ENCODE peak calls at places on chromosomes 2 and 18, in six cellular contexts. One of them, this sample, is unnamed.

GRCh38 chr2:221304916-221305315 is 267.2 kb downstream of the EPHA4 start:
- DNase-seq in epithelial cell of esophagus: peak
- DNase-seq in cardiac fibroblast: no peak
- DNase-seq in coronary artery: no peak
- DNase-seq in AG04449: no peak
- DNase-seq in fibroblast of pulmonary artery: no peak
- DNase-seq in this sample: no peak

GRCh38 chr2:203830294-203831055 is 37.1 kb upstream of the CTLA4 start:
- DNase-seq in epithelial cell of esophagus: no peak
- DNase-seq in cardiac fibroblast: no peak
- DNase-seq in coronary artery: no peak
- DNase-seq in AG04449: no peak
- DNase-seq in fibroblast of pulmonary artery: no peak
- DNase-seq in this sample: no peak

GRCh38 chr2:18061717-18062116 is 183.2 kb downstream of the KCNS3 start:
- DNase-seq in epithelial cell of esophagus: no peak
- DNase-seq in cardiac fibroblast: no peak
- DNase-seq in coronary artery: no peak
- DNase-seq in AG04449: no peak
- DNase-seq in fibroblast of pulmonary artery: no peak
- DNase-seq in this sample: no peak

GRCh38 chr18:29418136-29418535 is 1241.2 kb upstream of the CDH2 start:
- DNase-seq in epithelial cell of esophagus: peak
- DNase-seq in cardiac fibroblast: peak
- DNase-seq in coronary artery: no peak
- DNase-seq in AG04449: peak
- DNase-seq in fibroblast of pulmonary artery: peak
- DNase-seq in this sample: peak

GRCh38 chr2:126317797-126318431 is 338.0 kb upstream of the GYPC start:
- DNase-seq in epithelial cell of esophagus: no peak
- DNase-seq in cardiac fibroblast: no peak
- DNase-seq in coronary artery: no peak
- DNase-seq in AG04449: no peak
- DNase-seq in fibroblast of pulmonary artery: peak
- DNase-seq in this sample: peak

GRCh38 chr2:32235315-32235714 is 29.4 kb downstream of the NLRC4 start:
- DNase-seq in epithelial cell of esophagus: peak
- DNase-seq in cardiac fibroblast: no peak
- DNase-seq in coronary artery: no peak
- DNase-seq in AG04449: no peak
- DNase-seq in fibroblast of pulmonary artery: peak
- DNase-seq in this sample: no peak

GRCh38 chr2:199477277-199477834 is 19.6 kb upstream of the SATB2 start:
- DNase-seq in epithelial cell of esophagus: no peak
- DNase-seq in cardiac fibroblast: no peak
- DNase-seq in coronary artery: no peak
- DNase-seq in AG04449: no peak
- DNase-seq in fibroblast of pulmonary artery: no peak
- DNase-seq in this sample: no peak

GRCh38 chr18:10973579-10974260 is 175.6 kb downstream of the PIEZO2 start:
- DNase-seq in epithelial cell of esophagus: no peak
- DNase-seq in cardiac fibroblast: peak
- DNase-seq in coronary artery: no peak
- DNase-seq in AG04449: no peak
- DNase-seq in fibroblast of pulmonary artery: peak
- DNase-seq in this sample: peak

GRCh38 chr2:112301171-112301584 is 25.8 kb downstream of the ZC3H6 start:
- DNase-seq in epithelial cell of esophagus: no peak
- DNase-seq in cardiac fibroblast: peak
- DNase-seq in coronary artery: no peak
- DNase-seq in AG04449: no peak
- DNase-seq in fibroblast of pulmonary artery: peak
- DNase-seq in this sample: peak

GRCh38 chr2:9187620-9188214 is 18.9 kb upstream of the ASAP2 start:
- DNase-seq in epithelial cell of esophagus: no peak
- DNase-seq in cardiac fibroblast: peak
- DNase-seq in coronary artery: peak
- DNase-seq in AG04449: no peak
- DNase-seq in fibroblast of pulmonary artery: peak
- DNase-seq in this sample: no peak

GRCh38 chr2:60775048-60775639 is 19.1 kb downstream of the PAPOLG start:
- DNase-seq in epithelial cell of esophagus: no peak
- DNase-seq in cardiac fibroblast: no peak
- DNase-seq in coronary artery: no peak
- DNase-seq in AG04449: no peak
- DNase-seq in fibroblast of pulmonary artery: no peak
- DNase-seq in this sample: no peak

GRCh38 chr2:234679766-234680687 is 183.1 kb upstream of the ARL4C start:
- DNase-seq in epithelial cell of esophagus: peak
- DNase-seq in cardiac fibroblast: peak
- DNase-seq in coronary artery: no peak
- DNase-seq in AG04449: peak
- DNase-seq in fibroblast of pulmonary artery: peak
- DNase-seq in this sample: peak

GRCh38 chr2:159882069-159882468 is 84.1 kb upstream of the CD302 start:
- DNase-seq in epithelial cell of esophagus: no peak
- DNase-seq in cardiac fibroblast: no peak
- DNase-seq in coronary artery: no peak
- DNase-seq in AG04449: no peak
- DNase-seq in fibroblast of pulmonary artery: no peak
- DNase-seq in this sample: no peak

DNA sequence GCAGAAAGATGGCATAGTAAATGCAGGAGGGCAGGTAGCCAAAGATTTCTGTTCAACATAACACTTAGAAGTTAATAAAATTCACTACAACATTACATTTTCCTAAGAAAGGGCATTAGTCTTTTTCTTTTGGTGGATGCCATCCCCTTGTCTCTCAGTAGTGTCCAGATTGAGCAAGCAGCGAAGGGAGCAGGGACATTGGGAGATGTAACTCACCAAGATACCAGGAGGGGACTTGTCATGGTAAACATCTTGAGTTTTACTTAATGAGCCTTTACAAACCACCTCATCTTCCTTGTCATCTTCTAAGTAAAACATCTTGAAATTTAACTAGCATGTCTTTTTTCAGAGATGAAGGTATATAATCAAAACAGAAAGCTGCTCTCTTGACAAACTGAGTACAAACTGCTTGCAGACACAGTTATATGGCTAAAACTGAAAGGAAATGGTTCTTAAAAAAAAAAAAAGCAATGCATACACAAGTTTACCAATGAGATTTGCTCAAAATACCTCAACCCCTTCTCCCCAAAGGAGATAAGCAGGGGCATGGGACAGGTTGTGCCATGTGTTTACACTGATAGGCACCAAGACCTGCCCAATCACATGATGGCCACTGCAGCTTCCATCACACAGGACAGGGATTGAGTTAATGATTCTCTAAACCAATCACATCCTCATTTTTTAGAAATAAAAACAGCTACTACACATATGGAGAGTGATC is 30.3 kb downstream of the LPIN2 start:
- DNase-seq in epithelial cell of esophagus: no peak
- DNase-seq in cardiac fibroblast: peak
- DNase-seq in coronary artery: no peak
- DNase-seq in AG04449: no peak
- DNase-seq in fibroblast of pulmonary artery: no peak
- DNase-seq in this sample: no peak
- H3K4me3 ChIP-seq in epithelial cell of esophagus: no peak
- H3K4me3 ChIP-seq in cardiac fibroblast: no peak
- H3K4me3 ChIP-seq in coronary artery: no peak
- H3K4me3 ChIP-seq in AG04449: no peak
- H3K4me3 ChIP-seq in fibroblast of pulmonary artery: no peak
- H3K4me3 ChIP-seq in this sample: no peak

GRCh38 chr2:45248214-45248613 is 239.0 kb upstream of the SIX2 start:
- DNase-seq in epithelial cell of esophagus: no peak
- DNase-seq in cardiac fibroblast: no peak
- DNase-seq in coronary artery: no peak
- DNase-seq in AG04449: no peak
- DNase-seq in fibroblast of pulmonary artery: no peak
- DNase-seq in this sample: no peak
- TF ChIP-seq CTCF in epithelial cell of esophagus: no peak
- TF ChIP-seq CTCF in cardiac fibroblast: no peak
- TF ChIP-seq CTCF in coronary artery: no peak
- TF ChIP-seq CTCF in AG04449: no peak
- TF ChIP-seq CTCF in fibroblast of pulmonary artery: no peak
- TF ChIP-seq CTCF in this sample: no peak

GRCh38 chr18:13606589-13607254 is 119.6 kb downstream of the FAM210A start:
- DNase-seq in epithelial cell of esophagus: no peak
- DNase-seq in cardiac fibroblast: no peak
- DNase-seq in coronary artery: no peak
- DNase-seq in AG04449: no peak
- DNase-seq in fibroblast of pulmonary artery: no peak
- DNase-seq in this sample: peak

GRCh38 chr18:13611616-13612110 is 114.7 kb downstream of the FAM210A start:
- DNase-seq in epithelial cell of esophagus: peak
- DNase-seq in cardiac fibroblast: peak
- DNase-seq in coronary artery: no peak
- DNase-seq in AG04449: no peak
- DNase-seq in fibroblast of pulmonary artery: peak
- DNase-seq in this sample: peak

GRCh38 chr18:13610517-13610916 is 115.8 kb downstream of the FAM210A start:
- DNase-seq in epithelial cell of esophagus: no peak
- DNase-seq in cardiac fibroblast: peak
- DNase-seq in coronary artery: no peak
- DNase-seq in AG04449: no peak
- DNase-seq in fibroblast of pulmonary artery: no peak
- DNase-seq in this sample: no peak

GRCh38 chr18:13611058-13611615 is 115.2 kb downstream of the FAM210A start:
- DNase-seq in epithelial cell of esophagus: no peak
- DNase-seq in cardiac fibroblast: peak
- DNase-seq in coronary artery: peak
- DNase-seq in AG04449: no peak
- DNase-seq in fibroblast of pulmonary artery: peak
- DNase-seq in this sample: peak

GRCh38 chr18:13608791-13609552 is 117.4 kb downstream of the FAM210A start:
- DNase-seq in epithelial cell of esophagus: no peak
- DNase-seq in cardiac fibroblast: no peak
- DNase-seq in coronary artery: no peak
- DNase-seq in AG04449: no peak
- DNase-seq in fibroblast of pulmonary artery: no peak
- DNase-seq in this sample: no peak
- H3K4me3 ChIP-seq in epithelial cell of esophagus: no peak
- H3K4me3 ChIP-seq in cardiac fibroblast: no peak
- H3K4me3 ChIP-seq in coronary artery: no peak
- H3K4me3 ChIP-seq in AG04449: no peak
- H3K4me3 ChIP-seq in fibroblast of pulmonary artery: no peak
- H3K4me3 ChIP-seq in this sample: no peak

GRCh38 chr2:186992597-186992996 is 143.6 kb upstream of the ZSWIM2 start:
- DNase-seq in epithelial cell of esophagus: no peak
- DNase-seq in cardiac fibroblast: no peak
- DNase-seq in coronary artery: no peak
- DNase-seq in AG04449: no peak
- DNase-seq in fibroblast of pulmonary artery: peak
- DNase-seq in this sample: no peak

GRCh38 chr2:186995092-186995491 is 146.1 kb upstream of the ZSWIM2 start:
- DNase-seq in epithelial cell of esophagus: peak
- DNase-seq in cardiac fibroblast: peak
- DNase-seq in coronary artery: no peak
- DNase-seq in AG04449: no peak
- DNase-seq in fibroblast of pulmonary artery: peak
- DNase-seq in this sample: peak

GRCh38 chr2:186991766-186992417 is 142.9 kb upstream of the ZSWIM2 start:
- DNase-seq in epithelial cell of esophagus: no peak
- DNase-seq in cardiac fibroblast: peak
- DNase-seq in coronary artery: no peak
- DNase-seq in AG04449: no peak
- DNase-seq in fibroblast of pulmonary artery: peak
- DNase-seq in this sample: no peak
- TF ChIP-seq CTCF in epithelial cell of esophagus: no peak
- TF ChIP-seq CTCF in cardiac fibroblast: no peak
- TF ChIP-seq CTCF in coronary artery: no peak
- TF ChIP-seq CTCF in AG04449: no peak
- TF ChIP-seq CTCF in fibroblast of pulmonary artery: peak
- TF ChIP-seq CTCF in this sample: no peak

GRCh38 chr2:100317634-100318033 is 4.7 kb downstream of the LONRF2 start:
- DNase-seq in epithelial cell of esophagus: no peak
- DNase-seq in cardiac fibroblast: no peak
- DNase-seq in coronary artery: no peak
- DNase-seq in AG04449: no peak
- DNase-seq in fibroblast of pulmonary artery: no peak
- DNase-seq in this sample: no peak

GRCh38 chr2:100321881-100322820 is at the start of gene LONRF2:
- DNase-seq in epithelial cell of esophagus: no peak
- DNase-seq in cardiac fibroblast: no peak
- DNase-seq in coronary artery: no peak
- DNase-seq in AG04449: no peak
- DNase-seq in fibroblast of pulmonary artery: no peak
- DNase-seq in this sample: no peak

GRCh38 chr2:100320547-100321180 is 1.6 kb downstream of the LONRF2 start:
- DNase-seq in epithelial cell of esophagus: no peak
- DNase-seq in cardiac fibroblast: no peak
- DNase-seq in coronary artery: no peak
- DNase-seq in AG04449: no peak
- DNase-seq in fibroblast of pulmonary artery: peak
- DNase-seq in this sample: peak

GRCh38 chr2:100321181-100321880 is 970 bp downstream of the LONRF2 start:
- DNase-seq in epithelial cell of esophagus: peak
- DNase-seq in cardiac fibroblast: peak
- DNase-seq in coronary artery: no peak
- DNase-seq in AG04449: no peak
- DNase-seq in fibroblast of pulmonary artery: peak
- DNase-seq in this sample: peak
- H3K4me3 ChIP-seq in epithelial cell of esophagus: no peak
- H3K4me3 ChIP-seq in cardiac fibroblast: no peak
- H3K4me3 ChIP-seq in coronary artery: peak
- H3K4me3 ChIP-seq in AG04449: peak
- H3K4me3 ChIP-seq in fibroblast of pulmonary artery: peak
- H3K4me3 ChIP-seq in this sample: peak

GRCh38 chr2:99552529-99552928 is 62.7 kb upstream of the REV1 start:
- DNase-seq in epithelial cell of esophagus: no peak
- DNase-seq in cardiac fibroblast: no peak
- DNase-seq in coronary artery: no peak
- DNase-seq in AG04449: no peak
- DNase-seq in fibroblast of pulmonary artery: no peak
- DNase-seq in this sample: no peak

GRCh38 chr2:99555410-99555809 is 65.6 kb upstream of the REV1 start:
- DNase-seq in epithelial cell of esophagus: peak
- DNase-seq in cardiac fibroblast: no peak
- DNase-seq in coronary artery: no peak
- DNase-seq in AG04449: no peak
- DNase-seq in fibroblast of pulmonary artery: peak
- DNase-seq in this sample: no peak

GRCh38 chr2:99554238-99554637 is 64.4 kb upstream of the REV1 start:
- DNase-seq in epithelial cell of esophagus: peak
- DNase-seq in cardiac fibroblast: no peak
- DNase-seq in coronary artery: no peak
- DNase-seq in AG04449: no peak
- DNase-seq in fibroblast of pulmonary artery: no peak
- DNase-seq in this sample: no peak

GRCh38 chr2:99545622-99546021 is 55.8 kb upstream of the REV1 start:
- DNase-seq in epithelial cell of esophagus: no peak
- DNase-seq in cardiac fibroblast: no peak
- DNase-seq in coronary artery: no peak
- DNase-seq in AG04449: no peak
- DNase-seq in fibroblast of pulmonary artery: no peak
- DNase-seq in this sample: no peak

GRCh38 chr2:99550368-99550767 is 60.6 kb upstream of the REV1 start:
- DNase-seq in epithelial cell of esophagus: no peak
- DNase-seq in cardiac fibroblast: no peak
- DNase-seq in coronary artery: no peak
- DNase-seq in AG04449: no peak
- DNase-seq in fibroblast of pulmonary artery: no peak
- DNase-seq in this sample: no peak
- TF ChIP-seq CTCF in epithelial cell of esophagus: no peak
- TF ChIP-seq CTCF in cardiac fibroblast: no peak
- TF ChIP-seq CTCF in coronary artery: no peak
- TF ChIP-seq CTCF in AG04449: no peak
- TF ChIP-seq CTCF in fibroblast of pulmonary artery: no peak
- TF ChIP-seq CTCF in this sample: no peak

GRCh38 chr2:167188596-167188967 is 300.3 kb downstream of the XIRP2 start:
- DNase-seq in epithelial cell of esophagus: no peak
- DNase-seq in cardiac fibroblast: no peak
- DNase-seq in coronary artery: no peak
- DNase-seq in AG04449: no peak
- DNase-seq in fibroblast of pulmonary artery: no peak
- DNase-seq in this sample: no peak
- H3K4me3 ChIP-seq in epithelial cell of esophagus: no peak
- H3K4me3 ChIP-seq in cardiac fibroblast: no peak
- H3K4me3 ChIP-seq in coronary artery: no peak
- H3K4me3 ChIP-seq in AG04449: no peak
- H3K4me3 ChIP-seq in fibroblast of pulmonary artery: no peak
- H3K4me3 ChIP-seq in this sample: no peak